ENCODE peak calls at places on chromosomes 12 and 14, in four cellular contexts. K is HL-60, O is GM12891, L is K562. Z is an unnamed sample.

GRCh38 chr14:94644102-94644535 is 31.9 kb downstream of the SERPINA3 start:
- DNase-seq in K (no peak), O (no peak), L (no peak), Z (no peak)

GRCh38 chr12:111024205-111024794 is 103.9 kb upstream of the MYL2 start:
- DNase-seq in K (no peak), O (peak; percentile 60), L (peak; percentile 80), Z (peak; percentile 4)

GRCh38 chr14:92122351-92122677 is 545 bp downstream of the CPSF2 start:
- DNase-seq in K (no peak), O (peak; percentile 10), L (no peak), Z (no peak)

GRCh38 chr12:111072299-111072698 is 151.9 kb upstream of the MYL2 start:
- DNase-seq in K (no peak), O (no peak), L (no peak), Z (no peak)

GRCh38 chr14:60250318-60251035 is 1.5 kb downstream of the PPM1A start:
- DNase-seq in K (no peak), O (no peak), L (no peak), Z (no peak)

GRCh38 chr14:69850086-69850735 is 29.0 kb upstream of the SMOC1 start:
- DNase-seq in K (no peak), O (no peak), L (no peak), Z (no peak)

GRCh38 chr12:78271546-78271945 is 440.9 kb downstream of the NAV3 start:
- DNase-seq in K (no peak), O (no peak), L (no peak), Z (no peak)

GRCh38 chr14:91114079-91115065 is 499 bp downstream of the DGLUCY start:
- DNase-seq in K (peak; percentile 78), O (peak; percentile 67), L (peak; percentile 79), Z (peak; percentile 86)

GRCh38 chr14:64040044-64040443 is 187.2 kb downstream of the SYNE2 start:
- DNase-seq in K (no peak), O (no peak), L (no peak), Z (no peak)

GRCh38 chr14:67618617-67619063 is 1.1 kb upstream of the ARG2 start:
- DNase-seq in K (peak; percentile 17), O (peak; percentile 34), L (peak; percentile 47), Z (no peak)

GRCh38 chr12:12704593-12705230 is 8.7 kb upstream of the GPR19 start:
- DNase-seq in K (peak; percentile 78), O (no peak), L (peak; percentile 67), Z (no peak)

GRCh38 chr12:27525373-27525772 is 1.4 kb downstream of the PPFIBP1 start:
- DNase-seq in K (no peak), O (no peak), L (no peak), Z (no peak)

GRCh38 chr12:78293039-78293686 is 462.5 kb downstream of the NAV3 start:
- DNase-seq in K (no peak), O (no peak), L (no peak), Z (no peak)

GRCh38 chr14:103156733-103157411 is 33.6 kb downstream of the TNFAIP2 start:
- DNase-seq in K (no peak), O (no peak), L (no peak), Z (no peak)

GRCh38 chr12:91704446-91704845 is 441.2 kb downstream of the BTG1 start:
- DNase-seq in K (no peak), O (no peak), L (no peak), Z (no peak)

GRCh38 chr14:94345344-94346072 is 22.4 kb upstream of the SERPINA6 start:
- DNase-seq in K (peak; percentile 34), O (no peak), L (no peak), Z (no peak)

GRCh38 chr14:100816286-100816949 is 9.5 kb upstream of the MEG3 start:
- DNase-seq in K (no peak), O (no peak), L (no peak), Z (no peak)

GRCh38 chr14:50026396-50026795 is 90.0 kb downstream of the VCPKMT start:
- DNase-seq in K (no peak), O (no peak), L (no peak), Z (no peak)

GRCh38 chr12:12564911-12565310 is 2.2 kb upstream of the DUSP16 start:
- DNase-seq in K (no peak), O (no peak), L (no peak), Z (no peak)

GRCh38 chr12:26028953-26029740 is 70.7 kb downstream of the RASSF8 start:
- DNase-seq in K (no peak), O (no peak), L (peak; percentile 20), Z (no peak)

GRCh38 chr14:70416322-70416716 is 571 bp downstream of the SYNJ2BP start:
- DNase-seq in K (no peak), O (no peak), L (no peak), Z (no peak)

GRCh38 chr14:63795532-63795931 is 57.3 kb upstream of the SYNE2 start:
- DNase-seq in K (no peak), O (no peak), L (no peak), Z (no peak)

GRCh38 chr14:26200675-26201074 is 397.2 kb downstream of the NOVA1 start:
- DNase-seq in K (no peak), O (no peak), L (no peak), Z (no peak)

GRCh38 chr12:108720757-108721514 is 10.4 kb downstream of the CORO1C start:
- DNase-seq in K (no peak), O (no peak), L (no peak), Z (no peak)

GRCh38 chr14:67411820-67412421 is at the start of gene PLEK2:
- DNase-seq in K (no peak), O (no peak), L (no peak), Z (no peak)

GRCh38 chr12:15225136-15225535 is 3.9 kb upstream of the RERG start:
- DNase-seq in K (no peak), O (no peak), L (no peak), Z (no peak)

GRCh38 chr14:74525361-74525851 is 31.8 kb downstream of the ISCA2 start:
- DNase-seq in K (no peak), O (no peak), L (no peak), Z (peak; percentile 9)

GRCh38 chr14:74527736-74528280 is 34.2 kb downstream of the ISCA2 start:
- DNase-seq in K (no peak), O (no peak), L (no peak), Z (no peak)

GRCh38 chr14:74528406-74528805 is 34.8 kb downstream of the ISCA2 start:
- DNase-seq in K (no peak), O (no peak), L (no peak), Z (no peak)

GRCh38 chr14:74528886-74529285 is 35.3 kb downstream of the ISCA2 start:
- DNase-seq in K (no peak), O (no peak), L (no peak), Z (no peak)

DNA sequence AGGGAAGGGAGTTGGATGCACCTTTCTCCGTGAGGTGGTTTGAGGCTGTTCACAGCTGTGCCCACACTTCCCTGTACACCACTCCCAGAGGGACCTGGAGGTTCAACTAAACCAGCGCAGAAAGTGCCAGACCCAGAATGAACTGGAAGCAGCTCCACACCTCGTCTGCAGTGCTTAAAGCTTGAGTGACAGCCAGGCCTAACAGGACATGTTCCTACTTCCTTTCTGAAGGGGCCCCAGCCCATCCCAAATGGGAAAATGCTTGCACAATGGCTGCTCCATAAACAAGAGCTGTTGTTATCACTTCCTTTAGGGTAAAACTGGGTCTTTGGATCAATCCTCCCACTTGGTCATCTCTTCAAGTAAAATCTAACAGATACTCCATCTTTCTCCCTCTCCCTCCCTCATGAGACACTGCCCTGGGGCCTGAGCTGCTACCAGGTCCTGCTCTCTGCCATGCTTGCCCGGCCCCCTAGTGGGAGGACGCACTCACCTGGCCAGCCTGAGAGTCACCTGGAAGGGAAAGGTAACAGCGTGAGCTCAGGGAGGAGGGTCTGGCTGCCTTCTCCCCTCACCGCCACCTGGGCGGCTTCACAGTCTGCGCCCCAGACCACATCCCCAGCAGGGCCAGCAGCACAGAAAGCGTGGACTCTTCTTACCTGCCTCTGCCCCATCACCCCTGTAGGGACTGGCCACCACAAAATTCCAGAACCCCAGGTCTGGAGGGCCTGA is 33.5 kb downstream of the ISCA2 start:
- DNase-seq in K (no peak), O (no peak), L (no peak), Z (no peak)
- TF ChIP-seq SPI1 in K (no peak), O (no peak), L (no peak), Z (no peak)

DNA sequence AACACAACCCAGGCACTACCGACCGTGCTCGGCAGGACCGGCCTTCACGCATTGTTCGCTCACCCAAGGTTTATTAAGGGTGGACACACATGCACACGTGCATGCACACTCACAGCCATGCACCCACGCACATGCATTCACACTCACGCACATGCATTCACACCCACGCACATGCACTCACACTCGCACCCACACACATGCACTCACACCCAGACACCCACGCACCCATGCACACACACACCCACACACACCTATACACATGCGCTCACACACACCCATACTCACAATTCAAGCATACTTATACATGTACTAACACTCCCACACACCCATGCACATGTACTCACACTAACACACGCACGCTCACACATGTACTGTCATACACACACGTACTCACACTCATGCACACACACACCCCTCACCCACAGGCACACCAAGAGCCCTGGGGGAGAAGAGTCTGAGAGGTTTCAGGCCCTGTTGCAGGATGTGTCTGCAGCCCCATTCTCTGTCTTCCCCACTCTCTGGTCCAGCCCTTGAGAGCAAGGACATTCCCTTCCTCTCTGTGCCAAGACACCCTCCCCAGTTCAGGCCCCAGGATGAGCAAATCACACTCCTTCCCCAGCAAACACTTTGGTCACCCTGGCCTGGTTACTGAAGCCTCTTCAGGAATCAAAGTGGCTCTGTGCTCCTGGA is 49.4 kb upstream of the BCL11B start:
- DNase-seq in K (no peak), O (no peak), L (no peak), Z (no peak)
- TF ChIP-seq SPI1 in K (no peak), O (no peak), L (no peak), Z (no peak)

DNA sequence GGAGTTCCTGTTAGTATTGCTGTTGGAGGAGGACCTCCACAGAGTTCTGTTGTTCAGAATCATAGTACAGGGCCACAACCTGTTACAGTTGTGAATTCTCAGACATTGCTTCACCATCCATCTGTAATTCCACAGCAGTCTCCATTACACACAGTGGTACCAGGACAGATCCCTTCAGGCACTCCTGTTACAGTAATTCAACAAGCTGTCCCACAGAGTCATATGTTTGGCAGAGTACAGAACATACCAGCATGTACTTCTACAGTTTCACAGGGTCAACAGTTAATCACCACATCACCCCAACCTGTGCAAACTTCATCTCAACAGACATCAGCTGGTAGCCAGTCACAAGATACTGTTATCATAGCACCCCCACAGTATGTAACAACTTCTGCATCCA is 120.8 kb downstream of the ARID2 start:
- DNase-seq in K (no peak), O (no peak), L (no peak), Z (no peak)
- TF ChIP-seq SPI1 in K (no peak), O (no peak), L (no peak), Z (no peak)

DNA sequence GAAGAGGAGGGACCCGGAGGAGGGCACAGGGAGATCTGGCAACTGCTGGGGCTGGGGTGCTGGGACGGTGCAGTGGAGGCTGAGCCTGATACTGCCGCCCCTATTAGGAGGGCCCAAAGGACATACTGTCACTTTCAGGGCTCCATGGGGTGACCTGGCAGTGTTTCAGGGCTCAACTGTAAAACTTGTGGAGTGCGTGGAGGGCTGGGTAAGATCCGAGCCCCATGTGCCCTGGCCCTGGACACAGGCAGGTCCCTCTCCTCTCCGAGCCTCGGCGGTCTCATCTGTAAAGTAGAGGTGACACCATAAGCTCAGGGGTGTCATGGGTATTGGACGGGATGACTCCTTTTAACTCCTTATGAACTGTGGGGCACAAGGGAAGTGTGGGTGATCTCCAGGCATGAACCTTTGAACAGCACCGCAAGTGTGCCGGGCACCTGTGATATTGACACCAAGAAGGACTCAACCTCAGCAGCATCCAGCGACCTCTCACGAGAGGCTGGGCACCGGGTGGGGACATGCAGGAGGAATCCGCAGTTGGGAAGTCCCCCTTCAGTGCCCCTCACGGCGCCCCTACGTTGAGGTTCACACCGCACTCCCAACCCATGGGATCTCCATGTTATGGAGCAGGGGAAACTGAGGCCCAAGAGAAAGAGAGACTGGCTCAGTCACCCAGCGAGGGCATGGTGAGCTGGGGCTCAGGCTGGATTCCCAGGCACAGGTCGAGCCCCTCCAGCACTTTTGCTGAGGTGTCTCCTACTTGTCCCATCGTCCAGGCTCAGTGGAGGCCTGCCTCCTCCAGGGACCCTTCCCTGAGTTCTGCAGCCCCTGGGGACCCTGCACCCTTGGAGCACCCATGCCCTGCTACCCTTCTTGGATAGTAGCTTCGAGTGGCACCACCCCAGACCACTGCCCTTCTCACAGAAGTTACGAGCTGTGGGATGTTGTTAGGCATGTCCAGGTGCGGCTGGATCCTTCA is 50.4 kb upstream of the EML1 start:
- DNase-seq in K (no peak), O (no peak), L (no peak), Z (no peak)
- TF ChIP-seq SPI1 in K (no peak), O (no peak), L (no peak), Z (no peak)